ENCODE peak calls at places on chromosomes 11 and 22, in eight cellular contexts. One of them, this sample, is unnamed.

GRCh38 chr11:78025378-78025777 is 2.3 kb upstream of the KCTD14 start:
- DNase-seq in T47D: no peak
- DNase-seq in stimulated activated CD4-positive, alpha-beta T cell treated with anti-CD3 and anti-CD28 coated beads, Interleukin-1b, Interleukin-23, amount 100 ng/mL, for 24 hours: no peak
- DNase-seq in HepG2: no peak
- DNase-seq in NCI-H1436: no peak
- DNase-seq in AG08395: no peak
- DNase-seq in endothelial cell: no peak
- DNase-seq in stimulated activated CD8-positive, alpha-beta memory T cell treated with anti-CD3 and anti-CD28 coated beads, Interleukin-7, amount 100 ng/mL, for 1 hour: no peak
- DNase-seq in this sample: no peak

GRCh38 chr11:32056445-32056844 is 34.4 kb upstream of the RCN1 start:
- DNase-seq in T47D: no peak
- DNase-seq in stimulated activated CD4-positive, alpha-beta T cell treated with anti-CD3 and anti-CD28 coated beads, Interleukin-1b, Interleukin-23, amount 100 ng/mL, for 24 hours: no peak
- DNase-seq in HepG2: no peak
- DNase-seq in NCI-H1436: no peak
- DNase-seq in AG08395: peak
- DNase-seq in endothelial cell: no peak
- DNase-seq in stimulated activated CD8-positive, alpha-beta memory T cell treated with anti-CD3 and anti-CD28 coated beads, Interleukin-7, amount 100 ng/mL, for 1 hour: no peak
- DNase-seq in this sample: peak

GRCh38 chr11:130315354-130315970 is 745 bp upstream of the ZBTB44 start:
- DNase-seq in T47D: peak
- DNase-seq in stimulated activated CD4-positive, alpha-beta T cell treated with anti-CD3 and anti-CD28 coated beads, Interleukin-1b, Interleukin-23, amount 100 ng/mL, for 24 hours: peak
- DNase-seq in HepG2: no peak
- DNase-seq in NCI-H1436: peak
- DNase-seq in AG08395: no peak
- DNase-seq in endothelial cell: peak
- DNase-seq in stimulated activated CD8-positive, alpha-beta memory T cell treated with anti-CD3 and anti-CD28 coated beads, Interleukin-7, amount 100 ng/mL, for 1 hour: peak
- DNase-seq in this sample: no peak

GRCh38 chr22:36258750-36259619 is 6.1 kb downstream of the APOL1 start:
- DNase-seq in T47D: peak
- DNase-seq in stimulated activated CD4-positive, alpha-beta T cell treated with anti-CD3 and anti-CD28 coated beads, Interleukin-1b, Interleukin-23, amount 100 ng/mL, for 24 hours: no peak
- DNase-seq in HepG2: no peak
- DNase-seq in NCI-H1436: no peak
- DNase-seq in AG08395: no peak
- DNase-seq in endothelial cell: peak
- DNase-seq in stimulated activated CD8-positive, alpha-beta memory T cell treated with anti-CD3 and anti-CD28 coated beads, Interleukin-7, amount 100 ng/mL, for 1 hour: no peak
- DNase-seq in this sample: peak

GRCh38 chr11:118705111-118705741 is 25.8 kb upstream of the TREH start:
- DNase-seq in T47D: no peak
- DNase-seq in stimulated activated CD4-positive, alpha-beta T cell treated with anti-CD3 and anti-CD28 coated beads, Interleukin-1b, Interleukin-23, amount 100 ng/mL, for 24 hours: no peak
- DNase-seq in HepG2: no peak
- DNase-seq in NCI-H1436: no peak
- DNase-seq in AG08395: no peak
- DNase-seq in endothelial cell: no peak
- DNase-seq in stimulated activated CD8-positive, alpha-beta memory T cell treated with anti-CD3 and anti-CD28 coated beads, Interleukin-7, amount 100 ng/mL, for 1 hour: no peak
- DNase-seq in this sample: no peak

GRCh38 chr22:30444632-30445437 is 19.3 kb downstream of the MTFP1 start:
- DNase-seq in T47D: peak
- DNase-seq in stimulated activated CD4-positive, alpha-beta T cell treated with anti-CD3 and anti-CD28 coated beads, Interleukin-1b, Interleukin-23, amount 100 ng/mL, for 24 hours: peak
- DNase-seq in HepG2: peak
- DNase-seq in NCI-H1436: peak
- DNase-seq in AG08395: peak
- DNase-seq in endothelial cell: peak
- DNase-seq in stimulated activated CD8-positive, alpha-beta memory T cell treated with anti-CD3 and anti-CD28 coated beads, Interleukin-7, amount 100 ng/mL, for 1 hour: no peak
- DNase-seq in this sample: peak

GRCh38 chr22:26887916-26888315 is 230.5 kb downstream of the MIAT start:
- DNase-seq in T47D: no peak
- DNase-seq in stimulated activated CD4-positive, alpha-beta T cell treated with anti-CD3 and anti-CD28 coated beads, Interleukin-1b, Interleukin-23, amount 100 ng/mL, for 24 hours: no peak
- DNase-seq in HepG2: no peak
- DNase-seq in NCI-H1436: no peak
- DNase-seq in AG08395: no peak
- DNase-seq in endothelial cell: no peak
- DNase-seq in stimulated activated CD8-positive, alpha-beta memory T cell treated with anti-CD3 and anti-CD28 coated beads, Interleukin-7, amount 100 ng/mL, for 1 hour: no peak
- DNase-seq in this sample: no peak

GRCh38 chr11:71218789-71219499 is 33.4 kb downstream of the SHANK2 start:
- DNase-seq in T47D: no peak
- DNase-seq in stimulated activated CD4-positive, alpha-beta T cell treated with anti-CD3 and anti-CD28 coated beads, Interleukin-1b, Interleukin-23, amount 100 ng/mL, for 24 hours: no peak
- DNase-seq in HepG2: no peak
- DNase-seq in NCI-H1436: no peak
- DNase-seq in AG08395: no peak
- DNase-seq in endothelial cell: no peak
- DNase-seq in stimulated activated CD8-positive, alpha-beta memory T cell treated with anti-CD3 and anti-CD28 coated beads, Interleukin-7, amount 100 ng/mL, for 1 hour: no peak
- DNase-seq in this sample: no peak

GRCh38 chr11:117851852-117852251 is 24.6 kb downstream of the FXYD6 start:
- DNase-seq in T47D: no peak
- DNase-seq in stimulated activated CD4-positive, alpha-beta T cell treated with anti-CD3 and anti-CD28 coated beads, Interleukin-1b, Interleukin-23, amount 100 ng/mL, for 24 hours: no peak
- DNase-seq in HepG2: no peak
- DNase-seq in NCI-H1436: no peak
- DNase-seq in AG08395: no peak
- DNase-seq in endothelial cell: no peak
- DNase-seq in stimulated activated CD8-positive, alpha-beta memory T cell treated with anti-CD3 and anti-CD28 coated beads, Interleukin-7, amount 100 ng/mL, for 1 hour: no peak
- DNase-seq in this sample: peak

GRCh38 chr11:2089536-2090165 is 49.5 kb downstream of the IGF2 start:
- DNase-seq in T47D: peak
- DNase-seq in stimulated activated CD4-positive, alpha-beta T cell treated with anti-CD3 and anti-CD28 coated beads, Interleukin-1b, Interleukin-23, amount 100 ng/mL, for 24 hours: no peak
- DNase-seq in HepG2: peak
- DNase-seq in NCI-H1436: peak
- DNase-seq in AG08395: peak
- DNase-seq in endothelial cell: no peak
- DNase-seq in stimulated activated CD8-positive, alpha-beta memory T cell treated with anti-CD3 and anti-CD28 coated beads, Interleukin-7, amount 100 ng/mL, for 1 hour: no peak
- DNase-seq in this sample: peak

GRCh38 chr22:50726643-50727340 is 11.2 kb upstream of the ACR start:
- DNase-seq in T47D: peak
- DNase-seq in stimulated activated CD4-positive, alpha-beta T cell treated with anti-CD3 and anti-CD28 coated beads, Interleukin-1b, Interleukin-23, amount 100 ng/mL, for 24 hours: no peak
- DNase-seq in HepG2: peak
- DNase-seq in NCI-H1436: no peak
- DNase-seq in AG08395: no peak
- DNase-seq in endothelial cell: no peak
- DNase-seq in stimulated activated CD8-positive, alpha-beta memory T cell treated with anti-CD3 and anti-CD28 coated beads, Interleukin-7, amount 100 ng/mL, for 1 hour: no peak
- DNase-seq in this sample: no peak

GRCh38 chr22:45910928-45911467 is 66.0 kb downstream of the WNT7B start:
- DNase-seq in T47D: no peak
- DNase-seq in stimulated activated CD4-positive, alpha-beta T cell treated with anti-CD3 and anti-CD28 coated beads, Interleukin-1b, Interleukin-23, amount 100 ng/mL, for 24 hours: no peak
- DNase-seq in HepG2: no peak
- DNase-seq in NCI-H1436: no peak
- DNase-seq in AG08395: no peak
- DNase-seq in endothelial cell: no peak
- DNase-seq in stimulated activated CD8-positive, alpha-beta memory T cell treated with anti-CD3 and anti-CD28 coated beads, Interleukin-7, amount 100 ng/mL, for 1 hour: no peak
- DNase-seq in this sample: no peak

GRCh38 chr11:44728491-44728910 is 1.7 kb downstream of the TSPAN18 start:
- DNase-seq in T47D: no peak
- DNase-seq in stimulated activated CD4-positive, alpha-beta T cell treated with anti-CD3 and anti-CD28 coated beads, Interleukin-1b, Interleukin-23, amount 100 ng/mL, for 24 hours: no peak
- DNase-seq in HepG2: no peak
- DNase-seq in NCI-H1436: no peak
- DNase-seq in AG08395: no peak
- DNase-seq in endothelial cell: no peak
- DNase-seq in stimulated activated CD8-positive, alpha-beta memory T cell treated with anti-CD3 and anti-CD28 coated beads, Interleukin-7, amount 100 ng/mL, for 1 hour: no peak
- DNase-seq in this sample: no peak

GRCh38 chr11:102573851-102574250 is 43.3 kb upstream of the MMP7 start:
- DNase-seq in T47D: peak
- DNase-seq in stimulated activated CD4-positive, alpha-beta T cell treated with anti-CD3 and anti-CD28 coated beads, Interleukin-1b, Interleukin-23, amount 100 ng/mL, for 24 hours: no peak
- DNase-seq in HepG2: no peak
- DNase-seq in NCI-H1436: peak
- DNase-seq in AG08395: no peak
- DNase-seq in endothelial cell: no peak
- DNase-seq in stimulated activated CD8-positive, alpha-beta memory T cell treated with anti-CD3 and anti-CD28 coated beads, Interleukin-7, amount 100 ng/mL, for 1 hour: no peak
- DNase-seq in this sample: no peak

GRCh38 chr22:40423882-40424640 is 53.7 kb downstream of the SGSM3 start:
- DNase-seq in T47D: no peak
- DNase-seq in stimulated activated CD4-positive, alpha-beta T cell treated with anti-CD3 and anti-CD28 coated beads, Interleukin-1b, Interleukin-23, amount 100 ng/mL, for 24 hours: no peak
- DNase-seq in HepG2: no peak
- DNase-seq in NCI-H1436: no peak
- DNase-seq in AG08395: no peak
- DNase-seq in endothelial cell: no peak
- DNase-seq in stimulated activated CD8-positive, alpha-beta memory T cell treated with anti-CD3 and anti-CD28 coated beads, Interleukin-7, amount 100 ng/mL, for 1 hour: no peak
- DNase-seq in this sample: no peak

GRCh38 chr11:12284321-12285050 is 92.9 kb upstream of the PARVA start:
- DNase-seq in T47D: no peak
- DNase-seq in stimulated activated CD4-positive, alpha-beta T cell treated with anti-CD3 and anti-CD28 coated beads, Interleukin-1b, Interleukin-23, amount 100 ng/mL, for 24 hours: no peak
- DNase-seq in HepG2: no peak
- DNase-seq in NCI-H1436: no peak
- DNase-seq in AG08395: peak
- DNase-seq in endothelial cell: peak
- DNase-seq in stimulated activated CD8-positive, alpha-beta memory T cell treated with anti-CD3 and anti-CD28 coated beads, Interleukin-7, amount 100 ng/mL, for 1 hour: no peak
- DNase-seq in this sample: peak

GRCh38 chr11:71182791-71183556 is 69.4 kb downstream of the SHANK2 start:
- DNase-seq in T47D: no peak
- DNase-seq in stimulated activated CD4-positive, alpha-beta T cell treated with anti-CD3 and anti-CD28 coated beads, Interleukin-1b, Interleukin-23, amount 100 ng/mL, for 24 hours: no peak
- DNase-seq in HepG2: no peak
- DNase-seq in NCI-H1436: no peak
- DNase-seq in AG08395: no peak
- DNase-seq in endothelial cell: no peak
- DNase-seq in stimulated activated CD8-positive, alpha-beta memory T cell treated with anti-CD3 and anti-CD28 coated beads, Interleukin-7, amount 100 ng/mL, for 1 hour: no peak
- DNase-seq in this sample: no peak

GRCh38 chr11:1017269-1018005 is 19.1 kb downstream of the MUC6 start:
- DNase-seq in T47D: no peak
- DNase-seq in stimulated activated CD4-positive, alpha-beta T cell treated with anti-CD3 and anti-CD28 coated beads, Interleukin-1b, Interleukin-23, amount 100 ng/mL, for 24 hours: no peak
- DNase-seq in HepG2: peak
- DNase-seq in NCI-H1436: no peak
- DNase-seq in AG08395: peak
- DNase-seq in endothelial cell: no peak
- DNase-seq in stimulated activated CD8-positive, alpha-beta memory T cell treated with anti-CD3 and anti-CD28 coated beads, Interleukin-7, amount 100 ng/mL, for 1 hour: no peak
- DNase-seq in this sample: no peak

GRCh38 chr22:20418211-20418788 is 19.3 kb downstream of the SCARF2 start:
- DNase-seq in T47D: peak
- DNase-seq in stimulated activated CD4-positive, alpha-beta T cell treated with anti-CD3 and anti-CD28 coated beads, Interleukin-1b, Interleukin-23, amount 100 ng/mL, for 24 hours: peak
- DNase-seq in HepG2: peak
- DNase-seq in NCI-H1436: peak
- DNase-seq in AG08395: peak
- DNase-seq in endothelial cell: peak
- DNase-seq in stimulated activated CD8-positive, alpha-beta memory T cell treated with anti-CD3 and anti-CD28 coated beads, Interleukin-7, amount 100 ng/mL, for 1 hour: peak
- DNase-seq in this sample: peak

GRCh38 chr22:38110863-38111852 is 674 bp upstream of the BAIAP2L2 start:
- DNase-seq in T47D: no peak
- DNase-seq in stimulated activated CD4-positive, alpha-beta T cell treated with anti-CD3 and anti-CD28 coated beads, Interleukin-1b, Interleukin-23, amount 100 ng/mL, for 24 hours: no peak
- DNase-seq in HepG2: peak
- DNase-seq in NCI-H1436: no peak
- DNase-seq in AG08395: no peak
- DNase-seq in endothelial cell: no peak
- DNase-seq in stimulated activated CD8-positive, alpha-beta memory T cell treated with anti-CD3 and anti-CD28 coated beads, Interleukin-7, amount 100 ng/mL, for 1 hour: no peak
- DNase-seq in this sample: no peak

GRCh38 chr11:16895306-16895705 is 118.9 kb downstream of the PLEKHA7 start:
- DNase-seq in T47D: no peak
- DNase-seq in stimulated activated CD4-positive, alpha-beta T cell treated with anti-CD3 and anti-CD28 coated beads, Interleukin-1b, Interleukin-23, amount 100 ng/mL, for 24 hours: no peak
- DNase-seq in HepG2: no peak
- DNase-seq in NCI-H1436: no peak
- DNase-seq in AG08395: peak
- DNase-seq in endothelial cell: no peak
- DNase-seq in stimulated activated CD8-positive, alpha-beta memory T cell treated with anti-CD3 and anti-CD28 coated beads, Interleukin-7, amount 100 ng/mL, for 1 hour: no peak
- DNase-seq in this sample: no peak

GRCh38 chr22:38831166-38831945 is 12.5 kb downstream of the NPTXR start:
- DNase-seq in T47D: no peak
- DNase-seq in stimulated activated CD4-positive, alpha-beta T cell treated with anti-CD3 and anti-CD28 coated beads, Interleukin-1b, Interleukin-23, amount 100 ng/mL, for 24 hours: no peak
- DNase-seq in HepG2: no peak
- DNase-seq in NCI-H1436: no peak
- DNase-seq in AG08395: no peak
- DNase-seq in endothelial cell: no peak
- DNase-seq in stimulated activated CD8-positive, alpha-beta memory T cell treated with anti-CD3 and anti-CD28 coated beads, Interleukin-7, amount 100 ng/mL, for 1 hour: no peak
- DNase-seq in this sample: peak

GRCh38 chr22:49523374-49524008 is 304.2 kb downstream of the BRD1 start:
- DNase-seq in T47D: no peak
- DNase-seq in stimulated activated CD4-positive, alpha-beta T cell treated with anti-CD3 and anti-CD28 coated beads, Interleukin-1b, Interleukin-23, amount 100 ng/mL, for 24 hours: no peak
- DNase-seq in HepG2: no peak
- DNase-seq in NCI-H1436: no peak
- DNase-seq in AG08395: no peak
- DNase-seq in endothelial cell: no peak
- DNase-seq in stimulated activated CD8-positive, alpha-beta memory T cell treated with anti-CD3 and anti-CD28 coated beads, Interleukin-7, amount 100 ng/mL, for 1 hour: no peak
- DNase-seq in this sample: no peak

GRCh38 chr11:75773595-75774353 is 5.2 kb downstream of the DGAT2 start:
- DNase-seq in T47D: no peak
- DNase-seq in stimulated activated CD4-positive, alpha-beta T cell treated with anti-CD3 and anti-CD28 coated beads, Interleukin-1b, Interleukin-23, amount 100 ng/mL, for 24 hours: peak
- DNase-seq in HepG2: no peak
- DNase-seq in NCI-H1436: no peak
- DNase-seq in AG08395: no peak
- DNase-seq in endothelial cell: no peak
- DNase-seq in stimulated activated CD8-positive, alpha-beta memory T cell treated with anti-CD3 and anti-CD28 coated beads, Interleukin-7, amount 100 ng/mL, for 1 hour: no peak
- DNase-seq in this sample: no peak

GRCh38 chr11:63958013-63958412 is 16.4 kb upstream of the COX8A start:
- DNase-seq in T47D: no peak
- DNase-seq in stimulated activated CD4-positive, alpha-beta T cell treated with anti-CD3 and anti-CD28 coated beads, Interleukin-1b, Interleukin-23, amount 100 ng/mL, for 24 hours: no peak
- DNase-seq in HepG2: no peak
- DNase-seq in NCI-H1436: no peak
- DNase-seq in AG08395: no peak
- DNase-seq in endothelial cell: no peak
- DNase-seq in stimulated activated CD8-positive, alpha-beta memory T cell treated with anti-CD3 and anti-CD28 coated beads, Interleukin-7, amount 100 ng/mL, for 1 hour: no peak
- DNase-seq in this sample: no peak

GRCh38 chr11:128188346-128189115 is 398.8 kb downstream of the ETS1 start:
- DNase-seq in T47D: no peak
- DNase-seq in stimulated activated CD4-positive, alpha-beta T cell treated with anti-CD3 and anti-CD28 coated beads, Interleukin-1b, Interleukin-23, amount 100 ng/mL, for 24 hours: no peak
- DNase-seq in HepG2: no peak
- DNase-seq in NCI-H1436: no peak
- DNase-seq in AG08395: peak
- DNase-seq in endothelial cell: no peak
- DNase-seq in stimulated activated CD8-positive, alpha-beta memory T cell treated with anti-CD3 and anti-CD28 coated beads, Interleukin-7, amount 100 ng/mL, for 1 hour: no peak
- DNase-seq in this sample: no peak

GRCh38 chr11:46348986-46349401 is 1.7 kb downstream of the DGKZ start:
- DNase-seq in T47D: no peak
- DNase-seq in stimulated activated CD4-positive, alpha-beta T cell treated with anti-CD3 and anti-CD28 coated beads, Interleukin-1b, Interleukin-23, amount 100 ng/mL, for 24 hours: no peak
- DNase-seq in HepG2: no peak
- DNase-seq in NCI-H1436: no peak
- DNase-seq in AG08395: no peak
- DNase-seq in endothelial cell: no peak
- DNase-seq in stimulated activated CD8-positive, alpha-beta memory T cell treated with anti-CD3 and anti-CD28 coated beads, Interleukin-7, amount 100 ng/mL, for 1 hour: no peak
- DNase-seq in this sample: no peak

This sample was measured in astrocyte of the spinal cord.